ENCODE peak calls at places on chromosomes 2 and 18, in five cellular contexts. Y, S, I, Q and L are unnamed samples.

GRCh38 chr2:1588051-1588993 is 156.0 kb downstream of the PXDN start:
- DNase-seq in Y (no peak), S (no peak), I (no peak), Q (no peak), L (peak; percentile 10)

GRCh38 chr2:173991857-173992588 is 26.9 kb upstream of the SP3 start:
- DNase-seq in Y (no peak), S (no peak), I (peak; percentile 25), Q (no peak), L (no peak)

GRCh38 chr2:168436840-168437239 is 19.2 kb upstream of the CERS6 start:
- DNase-seq in Y (no peak), S (no peak), I (no peak), Q (no peak), L (no peak)

GRCh38 chr2:114550895-114551793 is 108.7 kb downstream of the DPP10 start:
- DNase-seq in Y (peak; percentile 53), S (no peak), I (peak; percentile 50), Q (no peak), L (peak; percentile 67)

GRCh38 chr2:23286765-23287155 is 98.2 kb upstream of the KLHL29 start:
- DNase-seq in Y (no peak), S (no peak), I (peak; percentile 66), Q (no peak), L (peak; percentile 76)

GRCh38 chr2:60489269-60489668 is 64.2 kb downstream of the BCL11A start:
- DNase-seq in Y (no peak), S (no peak), I (no peak), Q (no peak), L (no peak)

GRCh38 chr2:169778421-169778820 is 20.2 kb upstream of the SSB start:
- DNase-seq in Y (peak; percentile 55), S (no peak), I (no peak), Q (no peak), L (no peak)

GRCh38 chr2:38835015-38835601 is 40.6 kb downstream of the DHX57 start:
- DNase-seq in Y (peak; percentile 53), S (no peak), I (peak; percentile 28), Q (no peak), L (no peak)

GRCh38 chr2:226548706-226549105 is 250.9 kb downstream of the IRS1 start:
- DNase-seq in Y (no peak), S (no peak), I (peak; percentile 41), Q (no peak), L (peak; percentile 10)

GRCh38 chr18:59200787-59201186 is 19.2 kb upstream of the GRP start:
- DNase-seq in Y (no peak), S (no peak), I (no peak), Q (no peak), L (no peak)

GRCh38 chr2:64189167-64189566 is 44.9 kb upstream of the PELI1 start:
- DNase-seq in Y (no peak), S (no peak), I (no peak), Q (no peak), L (no peak)

GRCh38 chr2:237632991-237633629 is 5.7 kb downstream of the LRRFIP1 start:
- DNase-seq in Y (no peak), S (no peak), I (no peak), Q (no peak), L (no peak)

GRCh38 chr18:63078471-63078870 is 241.1 kb downstream of the BCL2 start:
- DNase-seq in Y (no peak), S (no peak), I (no peak), Q (no peak), L (no peak)

GRCh38 chr2:61658841-61659780 is 121.0 kb upstream of the XPO1 start:
- DNase-seq in Y (peak; percentile 38), S (no peak), I (peak; percentile 61), Q (no peak), L (no peak)

GRCh38 chr18:6755107-6755506 is 25.6 kb downstream of the ARHGAP28 start:
- DNase-seq in Y (no peak), S (no peak), I (peak; percentile 61), Q (no peak), L (no peak)

GRCh38 chr2:10900216-10901109 is 11.3 kb upstream of the KCNF1 start:
- DNase-seq in Y (peak; percentile 52), S (no peak), I (peak; percentile 10), Q (no peak), L (peak; percentile 12)

GRCh38 chr18:56926740-56927139 is 220.1 kb upstream of the BOD1L2 start:
- DNase-seq in Y (no peak), S (no peak), I (no peak), Q (no peak), L (no peak)

GRCh38 chr18:58721586-58722160 is 50.4 kb downstream of the MALT1 start:
- DNase-seq in Y (no peak), S (no peak), I (peak; percentile 28), Q (no peak), L (no peak)

GRCh38 chr2:212076456-212076855 is 462.1 kb downstream of the ERBB4 start:
- DNase-seq in Y (no peak), S (no peak), I (no peak), Q (no peak), L (no peak)

GRCh38 chr2:73494031-73494430 is 108.4 kb downstream of the ALMS1 start:
- DNase-seq in Y (no peak), S (no peak), I (peak; percentile 40), Q (no peak), L (no peak)

GRCh38 chr2:46458763-46459505 is 20.4 kb upstream of the TMEM247 start:
- DNase-seq in Y (no peak), S (no peak), I (no peak), Q (no peak), L (no peak)

GRCh38 chr2:239264838-239265651 is 135.8 kb downstream of the HDAC4 start:
- DNase-seq in Y (peak; percentile 68), S (peak; percentile 69), I (peak; percentile 61), Q (peak; percentile 55), L (peak; percentile 20)

GRCh38 chr2:219663116-219663762 is 35.8 kb downstream of the SLC4A3 start:
- DNase-seq in Y (no peak), S (no peak), I (no peak), Q (no peak), L (no peak)

GRCh38 chr2:225137971-225138370 is 95.7 kb upstream of the DOCK10 start:
- DNase-seq in Y (no peak), S (no peak), I (peak; percentile 40), Q (no peak), L (no peak)

GRCh38 chr2:176956791-176957190 is 255.8 kb upstream of the HNRNPA3 start:
- DNase-seq in Y (no peak), S (no peak), I (no peak), Q (no peak), L (no peak)

GRCh38 chr2:12106440-12107080 is 360.1 kb downstream of the LPIN1 start:
- DNase-seq in Y (peak; percentile 5), S (no peak), I (peak; percentile 99), Q (peak; percentile 5), L (peak; percentile 60)

GRCh38 chr2:73776381-73776780 is 3.5 kb downstream of the DUSP11 start:
- DNase-seq in Y (no peak), S (no peak), I (no peak), Q (no peak), L (no peak)

GRCh38 chr18:5630766-5631413 is 87.1 kb upstream of the EPB41L3 start:
- DNase-seq in Y (no peak), S (no peak), I (no peak), Q (no peak), L (no peak)

GRCh38 chr2:9099341-9099751 is 95.9 kb upstream of the MBOAT2 start:
- DNase-seq in Y (no peak), S (no peak), I (peak; percentile 80), Q (no peak), L (peak; percentile 66)

GRCh38 chr2:4368907-4369306 is 665.5 kb downstream of the DCDC2C start:
- DNase-seq in Y (no peak), S (no peak), I (no peak), Q (no peak), L (no peak)

GRCh38 chr18:44698518-44698917 is 17.8 kb downstream of the SETBP1 start:
- DNase-seq in Y (no peak), S (no peak), I (no peak), Q (no peak), L (no peak)

GRCh38 chr2:221241072-221241471 is 331.0 kb downstream of the EPHA4 start:
- DNase-seq in Y (no peak), S (no peak), I (no peak), Q (no peak), L (no peak)

GRCh38 chr2:196205891-196206408 is 34.6 kb upstream of the STK17B start:
- DNase-seq in Y (no peak), S (no peak), I (no peak), Q (no peak), L (no peak)

GRCh38 chr18:77187201-77187600 is 54.6 kb upstream of the MBP start:
- DNase-seq in Y (no peak), S (no peak), I (no peak), Q (no peak), L (no peak)

GRCh38 chr2:111930875-111931274 is 32.5 kb downstream of the MERTK start:
- DNase-seq in Y (no peak), S (no peak), I (peak; percentile 65), Q (no peak), L (peak; percentile 48)

GRCh38 chr2:48965204-48965603 is 189.1 kb downstream of the FSHR start:
- DNase-seq in Y (no peak), S (no peak), I (no peak), Q (no peak), L (no peak)

GRCh38 chr2:164917296-164917903 is 37.9 kb downstream of the SLC38A11 start:
- DNase-seq in Y (peak; percentile 1), S (no peak), I (peak; percentile 36), Q (no peak), L (peak; percentile 52)